ENCODE peak calls at places on chromosomes 4 and X, in seven cellular contexts. V is K562, F is HCT116, I is GM12878, D is SK-N-SH, J is H1, N is HepG2. U is an unnamed sample.

GRCh38 chrX:18984381-18985185 is 669 bp upstream of the PHKA2 start:
- DNase-seq in V (peak), F (peak), I (peak), D (peak), J (peak), N (peak), U (peak)

GRCh38 chrX:69222103-69223090 is 57.1 kb upstream of the PJA1 start:
- DNase-seq in V (peak), F (peak), I (no peak), D (peak), J (peak), N (peak), U (peak)

GRCh38 chrX:107710617-107711391 is 64.8 kb downstream of the TSC22D3 start:
- DNase-seq in V (peak), F (peak), I (peak), D (no peak), J (no peak), N (peak), U (peak)

GRCh38 chr4:131367441-131367840 is 1781.7 kb upstream of the PCDH10 start:
- DNase-seq in V (no peak), F (no peak), I (no peak), D (no peak), J (no peak), N (no peak), U (no peak)

GRCh38 chr4:141041021-141041476 is 92.2 kb downstream of the RNF150 start:
- DNase-seq in V (no peak), F (no peak), I (no peak), D (no peak), J (no peak), N (no peak), U (no peak)

GRCh38 chr4:2800691-2801596 is 8.1 kb downstream of the SH3BP2 start:
- DNase-seq in V (peak), F (no peak), I (peak), D (peak), J (peak), N (peak), U (no peak)

GRCh38 chrX:65667503-65668355 is at the start of gene MSN:
- DNase-seq in V (peak), F (no peak), I (no peak), D (peak), J (peak), N (no peak), U (peak)

GRCh38 chrX:6968231-6968630 is 179.3 kb upstream of the STS start:
- DNase-seq in V (no peak), F (no peak), I (no peak), D (no peak), J (no peak), N (no peak), U (peak)

GRCh38 chr4:14787894-14788293 is 214.4 kb upstream of the CPEB2 start:
- DNase-seq in V (no peak), F (no peak), I (no peak), D (no peak), J (no peak), N (no peak), U (peak)

GRCh38 chr4:74658114-74658513 is 136.2 kb downstream of the BTC start:
- DNase-seq in V (no peak), F (no peak), I (no peak), D (no peak), J (no peak), N (peak), U (no peak)

GRCh38 chrX:117517994-117518393 is 598.6 kb downstream of the KLHL13 start:
- DNase-seq in V (no peak), F (no peak), I (no peak), D (no peak), J (no peak), N (no peak), U (no peak)

GRCh38 chr4:68433582-68433981 is 13.7 kb upstream of the TMPRSS11E start:
- DNase-seq in V (no peak), F (no peak), I (no peak), D (no peak), J (no peak), N (no peak), U (no peak)

GRCh38 chr4:71293705-71294104 is 45.1 kb upstream of the SLC4A4 start:
- DNase-seq in V (no peak), F (no peak), I (no peak), D (no peak), J (no peak), N (no peak), U (no peak)

GRCh38 chrX:130497531-130497930 is 95.7 kb downstream of the RBMX2 start:
- DNase-seq in V (no peak), F (no peak), I (no peak), D (no peak), J (no peak), N (no peak), U (no peak)

GRCh38 chrX:135213200-135213844 is 38.5 kb upstream of the ETDA start:
- DNase-seq in V (no peak), F (no peak), I (no peak), D (no peak), J (no peak), N (no peak), U (no peak)

GRCh38 chrX:129696463-129697155 is 41.9 kb upstream of the APLN start:
- DNase-seq in V (no peak), F (no peak), I (no peak), D (no peak), J (no peak), N (no peak), U (no peak)

GRCh38 chrX:39895228-39896110 is 202.3 kb downstream of the BCOR start:
- DNase-seq in V (no peak), F (no peak), I (no peak), D (no peak), J (no peak), N (no peak), U (no peak)

GRCh38 chr4:109040441-109040840 is 262.0 kb downstream of the COL25A1 start:
- DNase-seq in V (no peak), F (no peak), I (no peak), D (no peak), J (no peak), N (no peak), U (no peak)

GRCh38 chr4:127781303-127782024 is 658 bp upstream of the HSPA4L start:
- DNase-seq in V (no peak), F (no peak), I (no peak), D (peak), J (no peak), N (no peak), U (no peak)

GRCh38 chr4:5932021-5932553 is 39.2 kb upstream of the CRMP1 start:
- DNase-seq in V (no peak), F (no peak), I (no peak), D (no peak), J (no peak), N (no peak), U (no peak)

GRCh38 chr4:73345399-73345975 is 58.6 kb upstream of the ALB start:
- DNase-seq in V (no peak), F (no peak), I (no peak), D (no peak), J (no peak), N (peak), U (no peak)

GRCh38 chrX:568341-568740 is 62.2 kb upstream of the SHOX start:
- DNase-seq in V (no peak), F (no peak), I (no peak), D (no peak), J (peak), N (no peak), U (no peak)

GRCh38 chr4:184103755-184104367 is 113.8 kb downstream of the ENPP6 start:
- DNase-seq in V (no peak), F (no peak), I (no peak), D (peak), J (no peak), N (no peak), U (peak)

GRCh38 chr4:8853249-8853648 is 18.4 kb downstream of the HMX1 start:
- DNase-seq in V (peak), F (peak), I (no peak), D (no peak), J (no peak), N (no peak), U (no peak)

GRCh38 chrX:114619874-114620273 is 36.0 kb downstream of the HTR2C start:
- DNase-seq in V (peak), F (no peak), I (no peak), D (peak), J (no peak), N (no peak), U (peak)

GRCh38 chrX:153885968-153886903 is at the start of gene L1CAM:
- DNase-seq in V (peak), F (no peak), I (no peak), D (peak), J (no peak), N (no peak), U (no peak)

GRCh38 chrX:17634542-17635207 is 102.6 kb upstream of the SCML1 start:
- DNase-seq in V (no peak), F (no peak), I (no peak), D (no peak), J (no peak), N (no peak), U (no peak)

GRCh38 chrX:13764765-13765164 is 30.2 kb downstream of the OFD1 start:
- DNase-seq in V (no peak), F (no peak), I (no peak), D (peak), J (no peak), N (peak), U (no peak)

GRCh38 chrX:16643160-16643559 is 6.8 kb upstream of the S100G start:
- DNase-seq in V (no peak), F (no peak), I (no peak), D (no peak), J (no peak), N (no peak), U (no peak)

GRCh38 chrX:56728752-56729151 is 291 bp upstream of the NBDY start:
- DNase-seq in V (peak), F (no peak), I (no peak), D (no peak), J (no peak), N (no peak), U (no peak)

GRCh38 chr4:56414135-56414675 is 21.2 kb downstream of the PPAT start:
- DNase-seq in V (no peak), F (no peak), I (no peak), D (no peak), J (no peak), N (no peak), U (no peak)

GRCh38 chr4:105291920-105292319 is 145.2 kb downstream of the TET2 start:
- DNase-seq in V (no peak), F (no peak), I (no peak), D (no peak), J (no peak), N (no peak), U (no peak)

GRCh38 chr4:90815569-90815968 is 688.4 kb downstream of the CCSER1 start:
- DNase-seq in V (no peak), F (no peak), I (no peak), D (no peak), J (no peak), N (no peak), U (no peak)

GRCh38 chrX:43655151-43655676 is 885 bp upstream of the MAOA start:
- DNase-seq in V (no peak), F (no peak), I (no peak), D (peak), J (peak), N (no peak), U (no peak)

GRCh38 chr4:86181585-86181984 is 178.3 kb downstream of the MAPK10 start:
- DNase-seq in V (no peak), F (no peak), I (no peak), D (no peak), J (no peak), N (no peak), U (no peak)

GRCh38 chr4:6225469-6225868 is 25.1 kb upstream of the JAKMIP1 start:
- DNase-seq in V (no peak), F (no peak), I (no peak), D (no peak), J (peak), N (no peak), U (peak)

GRCh38 chr4:84855774-84856173 is 110.7 kb downstream of the WDFY3 start:
- DNase-seq in V (no peak), F (no peak), I (no peak), D (no peak), J (no peak), N (peak), U (no peak)

GRCh38 chr4:6920174-6920573 is 10.5 kb downstream of the TBC1D14 start:
- DNase-seq in V (no peak), F (no peak), I (no peak), D (no peak), J (no peak), N (no peak), U (no peak)

GRCh38 chr4:21882050-21882839 is 66.3 kb downstream of the KCNIP4 start:
- DNase-seq in V (no peak), F (no peak), I (no peak), D (no peak), J (no peak), N (no peak), U (no peak)
- TF ChIP-seq YY1 in V (no peak), F (no peak), I (no peak), D (no peak), J (no peak), N (no peak), U (no peak)

DNA sequence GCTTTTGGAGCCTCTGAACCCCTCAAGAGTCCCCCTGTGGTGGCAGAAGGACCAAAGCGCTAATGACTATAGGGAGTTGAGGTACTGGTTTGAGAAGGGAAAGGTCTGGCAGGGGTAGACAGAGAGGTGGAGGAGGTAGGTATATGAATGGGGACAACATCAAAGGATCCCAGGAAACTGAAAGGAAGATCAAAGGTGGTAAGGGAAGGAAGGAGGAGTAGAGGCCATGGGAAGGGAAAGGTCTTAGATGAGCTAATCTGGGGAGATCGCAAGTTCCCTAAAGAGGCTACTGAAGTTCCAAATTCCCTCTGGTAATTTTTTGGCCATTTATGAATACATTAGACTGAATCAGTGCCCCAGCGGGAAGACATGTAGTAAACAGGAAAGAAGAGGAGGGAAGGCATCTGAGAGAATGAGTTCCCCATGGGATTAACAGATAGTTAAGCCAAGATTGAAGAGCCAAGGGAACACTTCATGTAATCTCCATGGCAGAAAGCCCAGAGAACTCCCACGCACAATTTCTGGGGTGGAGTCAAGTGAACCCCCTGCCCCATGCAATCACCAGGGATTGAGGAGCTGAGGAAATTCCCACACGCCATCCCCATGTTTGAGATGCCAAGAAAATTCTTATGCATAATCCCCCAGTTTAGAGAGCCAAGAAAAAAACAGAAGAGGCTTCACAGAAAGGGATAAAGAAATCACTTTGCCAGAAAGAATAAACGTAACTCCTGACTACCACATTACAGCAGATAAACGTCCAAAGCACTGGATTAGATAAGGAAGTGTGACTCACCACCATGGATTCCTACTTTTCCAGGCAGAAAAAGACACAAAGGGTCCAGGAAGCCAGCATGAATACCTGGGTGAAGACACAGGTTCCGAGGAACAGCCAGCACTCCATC is 25.8 kb downstream of the ZNF630 start:
- DNase-seq in V (no peak), F (peak), I (no peak), D (no peak), J (no peak), N (peak), U (no peak)
- TF ChIP-seq YY1 in V (no peak), F (no peak), I (no peak), D (no peak), J (no peak), N (no peak), U (no peak)

DNA sequence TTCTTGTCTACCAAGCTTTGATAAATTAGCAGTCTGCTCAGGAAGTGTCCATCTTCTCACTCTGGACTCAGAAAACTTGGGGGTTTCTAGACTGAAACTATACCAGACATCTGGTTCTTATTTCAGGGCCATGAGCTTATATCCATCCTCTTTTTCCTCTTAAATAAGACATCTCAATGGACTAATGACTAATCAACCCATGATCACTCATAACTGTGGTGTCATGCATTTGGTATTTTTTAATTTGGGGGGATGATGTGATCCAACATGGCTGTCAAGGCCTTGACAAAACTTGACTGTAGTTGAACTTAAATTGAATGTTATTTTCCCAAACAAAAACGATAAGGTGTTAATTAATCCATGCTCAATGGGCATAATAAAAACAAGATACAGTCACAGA is 87.8 kb downstream of the GPRASP3 start:
- DNase-seq in V (no peak), F (no peak), I (no peak), D (no peak), J (no peak), N (no peak), U (no peak)
- TF ChIP-seq YY1 in V (no peak), F (no peak), I (no peak), D (no peak), J (no peak), N (no peak), U (no peak)

GRCh38 chr4:76764251-76764650 is 133.7 kb downstream of the SOWAHB start:
- DNase-seq in V (no peak), F (no peak), I (no peak), D (no peak), J (no peak), N (no peak), U (no peak)
- TF ChIP-seq YY1 in V (no peak), F (no peak), I (no peak), D (no peak), J (no peak), N (no peak), U (no peak)